ENCODE peak calls at places on chromosomes 11 and 22, in four cellular contexts. J is iris pigment epithelial cell; K is CD4-positive, alpha-beta T cell; S is body of pancreas. N is an unnamed sample.

GRCh38 chr11:68128682-68129327 is 7.6 kb upstream of the CHKA start:
- DNase-seq in J (peak; percentile 81), K (no peak), S (peak; percentile 99), N (no peak)

GRCh38 chr11:77173494-77173893 is 45.4 kb downstream of the MYO7A start:
- DNase-seq in J (no peak), K (no peak), S (no peak), N (no peak)

GRCh38 chr11:284081-285020 is 4.6 kb upstream of the PGGHG start:
- DNase-seq in J (no peak), K (no peak), S (no peak), N (no peak)

GRCh38 chr11:95068549-95068948 is 1.8 kb downstream of the SRSF8 start:
- DNase-seq in J (peak; percentile 98), K (peak; percentile 39), S (peak; percentile 89), N (peak; percentile 95)

GRCh38 chr11:35967042-35967441 is 23.2 kb downstream of the LDLRAD3 start:
- DNase-seq in J (no peak), K (no peak), S (no peak), N (no peak)

GRCh38 chr11:118610773-118611432 is 3.5 kb downstream of the PHLDB1 start:
- DNase-seq in J (peak; percentile 68), K (peak; percentile 84), S (peak; percentile 92), N (peak; percentile 32)

GRCh38 chr11:1600626-1601025 is 2.5 kb upstream of the KRTAP5-2 start:
- DNase-seq in J (no peak), K (no peak), S (peak; percentile 56), N (no peak)

GRCh38 chr11:117875397-117876048 is 935 bp downstream of the FXYD6 start:
- DNase-seq in J (no peak), K (peak; percentile 24), S (peak; percentile 22), N (no peak)

GRCh38 chr11:13288375-13289029 is 10.9 kb downstream of the BMAL1 start:
- DNase-seq in J (peak; percentile 43), K (no peak), S (no peak), N (peak; percentile 47)

GRCh38 chr22:35866646-35867045 is 149.0 kb downstream of the APOL5 start:
- DNase-seq in J (peak; percentile 47), K (no peak), S (no peak), N (no peak)

GRCh38 chr22:46688949-46689348 is 49.1 kb downstream of the CERK start:
- DNase-seq in J (no peak), K (no peak), S (no peak), N (no peak)

GRCh38 chr22:22576244-22576988 is 17.4 kb upstream of the PRAME start:
- DNase-seq in J (peak; percentile 50), K (no peak), S (peak; percentile 63), N (peak; percentile 17)

GRCh38 chr11:71154406-71154805 is 98.0 kb downstream of the SHANK2 start:
- DNase-seq in J (no peak), K (no peak), S (no peak), N (no peak)

GRCh38 chr11:96337541-96338530 is 5.2 kb downstream of the MAML2 start:
- DNase-seq in J (peak; percentile 81), K (no peak), S (no peak), N (no peak)

GRCh38 chr22:40757071-40757470 is 62.1 kb downstream of the SLC25A17 start:
- DNase-seq in J (peak; percentile 74), K (no peak), S (no peak), N (peak; percentile 93)

GRCh38 chr11:34439521-34440258 is 956 bp downstream of the CAT start:
- DNase-seq in J (peak; percentile 7), K (no peak), S (peak; percentile 18), N (no peak)

GRCh38 chr11:132300283-132300682 is 929.9 kb downstream of the NTM start:
- DNase-seq in J (no peak), K (no peak), S (no peak), N (no peak)

GRCh38 chr11:117096140-117096972 is 1.9 kb downstream of the SIK3 start:
- DNase-seq in J (no peak), K (peak; percentile 39), S (no peak), N (no peak)

GRCh38 chr11:117089685-117090084 is 8.5 kb downstream of the SIK3 start:
- DNase-seq in J (no peak), K (no peak), S (no peak), N (peak; percentile 85)